ENCODE peak calls at places on chromosomes 5 and 9, in four cellular contexts. One of them, this sample, is unnamed.

GRCh38 chr9:126470251-126470993 is 143.3 kb upstream of the LMX1B start:
- DNase-seq in Peyer's patch: no peak
- DNase-seq in heart left ventricle: no peak
- DNase-seq in upper lobe of left lung: no peak
- DNase-seq in this sample: peak

GRCh38 chr5:65482727-65483473 is 1.2 kb upstream of the ADAMTS6 start:
- DNase-seq in upper lobe of left lung: no peak
- DNase-seq in Peyer's patch: no peak
- DNase-seq in heart left ventricle: no peak
- DNase-seq in this sample: no peak

GRCh38 chr5:119383008-119383407 is 27.2 kb downstream of the TNFAIP8 start:
- DNase-seq in upper lobe of left lung: no peak
- DNase-seq in heart left ventricle: no peak
- DNase-seq in Peyer's patch: no peak
- DNase-seq in this sample: no peak

GRCh38 chr5:32942225-32942989 is 231.3 kb downstream of the NPR3 start:
- DNase-seq in heart left ventricle: no peak
- DNase-seq in Peyer's patch: no peak
- DNase-seq in upper lobe of left lung: no peak
- DNase-seq in this sample: no peak

GRCh38 chr5:41598011-41598410 is 87.6 kb upstream of the PLCXD3 start:
- DNase-seq in upper lobe of left lung: no peak
- DNase-seq in Peyer's patch: no peak
- DNase-seq in heart left ventricle: no peak
- DNase-seq in this sample: no peak

GRCh38 chr5:42636425-42636824 is 120.2 kb upstream of the CCDC152 start:
- DNase-seq in heart left ventricle: no peak
- DNase-seq in Peyer's patch: no peak
- DNase-seq in upper lobe of left lung: no peak
- DNase-seq in this sample: no peak

GRCh38 chr9:96340707-96341106 is 38.7 kb upstream of the HSD17B3 start:
- DNase-seq in upper lobe of left lung: no peak
- DNase-seq in heart left ventricle: no peak
- DNase-seq in Peyer's patch: no peak
- DNase-seq in this sample: no peak

GRCh38 chr9:124831642-124832364 is 21.5 kb upstream of the WDR38 start:
- DNase-seq in heart left ventricle: peak
- DNase-seq in Peyer's patch: no peak
- DNase-seq in upper lobe of left lung: no peak
- DNase-seq in this sample: no peak

GRCh38 chr5:135544666-135545045 is 8.9 kb upstream of the NEUROG1 start:
- DNase-seq in Peyer's patch: no peak
- DNase-seq in heart left ventricle: no peak
- DNase-seq in upper lobe of left lung: no peak
- DNase-seq in this sample: no peak
- H3K4me3 ChIP-seq in Peyer's patch: peak
- H3K4me3 ChIP-seq in heart left ventricle: peak
- H3K4me3 ChIP-seq in upper lobe of left lung: peak
- H3K4me3 ChIP-seq in this sample: peak

GRCh38 chr5:95837492-95837891 is 15.0 kb upstream of the GLRX start:
- DNase-seq in heart left ventricle: no peak
- DNase-seq in Peyer's patch: no peak
- DNase-seq in upper lobe of left lung: no peak
- DNase-seq in this sample: no peak
- TF ChIP-seq POLR2A in heart left ventricle: no peak
- TF ChIP-seq POLR2A in Peyer's patch: no peak
- TF ChIP-seq POLR2A in upper lobe of left lung: no peak
- TF ChIP-seq POLR2A in this sample: no peak

GRCh38 chr5:134509308-134510040 is 16.0 kb upstream of the JADE2 start:
- DNase-seq in heart left ventricle: peak
- DNase-seq in Peyer's patch: peak
- DNase-seq in upper lobe of left lung: peak
- DNase-seq in this sample: peak

GRCh38 chr5:134511796-134512660 is 13.4 kb upstream of the JADE2 start:
- DNase-seq in heart left ventricle: peak
- DNase-seq in upper lobe of left lung: peak
- DNase-seq in Peyer's patch: peak
- DNase-seq in this sample: peak

GRCh38 chr5:134515801-134516200 is 9.7 kb upstream of the JADE2 start:
- DNase-seq in upper lobe of left lung: no peak
- DNase-seq in heart left ventricle: no peak
- DNase-seq in Peyer's patch: no peak
- DNase-seq in this sample: no peak

GRCh38 chr5:134510970-134511795 is 14.3 kb upstream of the JADE2 start:
- DNase-seq in upper lobe of left lung: peak
- DNase-seq in Peyer's patch: no peak
- DNase-seq in heart left ventricle: no peak
- DNase-seq in this sample: no peak

DNA sequence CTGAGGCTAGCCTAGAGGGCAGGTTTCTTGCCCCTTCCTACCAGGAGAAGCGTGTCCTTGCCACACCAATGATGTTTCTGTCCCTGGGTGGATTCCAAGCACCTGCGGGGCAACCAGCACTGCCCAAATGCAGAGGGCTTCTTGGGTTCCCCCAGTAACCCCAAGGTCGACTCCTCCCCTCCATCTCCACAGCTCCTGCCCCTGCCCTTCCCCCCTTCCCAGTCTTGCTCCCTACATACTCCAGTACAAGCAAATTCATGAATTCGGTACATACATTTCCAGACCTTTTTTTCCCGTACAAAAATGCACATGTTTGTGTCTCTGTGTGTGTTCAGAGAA is 12.8 kb upstream of the JADE2 start:
- DNase-seq in heart left ventricle: no peak
- DNase-seq in Peyer's patch: no peak
- DNase-seq in upper lobe of left lung: no peak
- DNase-seq in this sample: no peak
- H3K4me3 ChIP-seq in heart left ventricle: no peak
- H3K4me3 ChIP-seq in Peyer's patch: no peak
- H3K4me3 ChIP-seq in upper lobe of left lung: no peak
- H3K4me3 ChIP-seq in this sample: no peak

GRCh38 chr5:89303033-89303480 is 420.1 kb upstream of the MEF2C start:
- DNase-seq in heart left ventricle: no peak
- DNase-seq in Peyer's patch: no peak
- DNase-seq in upper lobe of left lung: no peak
- DNase-seq in this sample: no peak
- TF ChIP-seq POLR2A in heart left ventricle: no peak
- TF ChIP-seq POLR2A in Peyer's patch: no peak
- TF ChIP-seq POLR2A in upper lobe of left lung: no peak
- TF ChIP-seq POLR2A in this sample: no peak

GRCh38 chr5:141354900-141355469 is at the start of gene PCDHGA4:
- DNase-seq in upper lobe of left lung: no peak
- DNase-seq in Peyer's patch: no peak
- DNase-seq in heart left ventricle: no peak
- DNase-seq in this sample: no peak
- H3K4me3 ChIP-seq in upper lobe of left lung: no peak
- H3K4me3 ChIP-seq in Peyer's patch: no peak
- H3K4me3 ChIP-seq in heart left ventricle: peak
- H3K4me3 ChIP-seq in this sample: peak

DNA sequence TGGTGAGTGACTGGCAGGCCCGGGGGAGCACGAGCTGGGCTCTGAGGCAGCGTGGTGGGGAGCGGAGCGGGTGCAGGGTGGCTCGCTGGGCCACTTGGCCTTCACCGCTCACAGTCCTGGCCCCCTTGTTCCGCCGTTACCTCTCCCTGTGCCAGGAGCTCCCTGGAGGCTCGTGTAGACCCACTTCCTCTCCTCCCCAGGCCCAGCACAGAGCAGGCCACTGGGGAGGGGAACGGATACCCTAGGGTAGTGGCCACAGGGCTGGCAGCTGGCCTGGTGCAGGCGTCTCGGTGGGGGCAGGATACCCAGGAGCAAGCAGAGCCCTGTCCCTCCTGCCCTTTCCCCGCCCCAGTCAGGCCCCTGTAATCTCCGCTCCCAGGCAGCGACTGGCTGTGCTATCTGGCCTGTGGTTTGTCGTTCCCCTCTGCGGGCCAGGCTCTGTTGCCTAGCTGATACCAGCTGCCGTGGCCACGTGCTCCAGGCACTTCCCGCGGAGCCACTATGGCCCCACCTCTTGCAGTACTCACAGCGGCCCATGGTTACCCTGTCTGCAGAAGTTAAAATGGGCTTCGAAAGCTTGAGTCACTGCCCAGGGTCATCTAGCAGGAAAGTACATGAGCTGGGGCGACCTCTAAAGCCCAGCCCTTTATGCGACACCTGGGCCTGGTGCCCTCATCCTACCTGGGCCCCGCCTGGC is 11.6 kb upstream of the DOLPP1 start:
- DNase-seq in heart left ventricle: peak
- DNase-seq in Peyer's patch: peak
- DNase-seq in upper lobe of left lung: peak
- DNase-seq in this sample: peak
- TF ChIP-seq POLR2A in heart left ventricle: peak
- TF ChIP-seq POLR2A in Peyer's patch: no peak
- TF ChIP-seq POLR2A in upper lobe of left lung: no peak
- TF ChIP-seq POLR2A in this sample: no peak

GRCh38 chr5:57298295-57298984 is 124.6 kb downstream of the GPBP1 start:
- DNase-seq in upper lobe of left lung: peak
- DNase-seq in Peyer's patch: peak
- DNase-seq in heart left ventricle: peak
- DNase-seq in this sample: peak
- H3K4me3 ChIP-seq in upper lobe of left lung: no peak
- H3K4me3 ChIP-seq in Peyer's patch: no peak
- H3K4me3 ChIP-seq in heart left ventricle: peak
- H3K4me3 ChIP-seq in this sample: no peak